ENCODE peak calls at places on chromosomes 5 and 9, in four cellular contexts. R is natural killer cell; T is CD8-positive, alpha-beta T cell; X is epithelial cell of esophagus. B is an unnamed sample.

GRCh38 chr9:20754556-20754955 is 70.5 kb downstream of the FOCAD start:
- DNase-seq in T (no peak), R (no peak), X (peak), B (no peak)

GRCh38 chr5:190366-191035 is 794 bp upstream of the LRRC14B start:
- DNase-seq in R (no peak), X (no peak), T (no peak), B (no peak)

GRCh38 chr5:74762599-74762998 is 4.3 kb downstream of the GFM2 start:
- DNase-seq in R (no peak), X (peak), T (no peak), B (no peak)

GRCh38 chr5:64775288-64775687 is 6.6 kb downstream of the CWC27 start:
- DNase-seq in R (no peak), T (no peak), X (no peak), B (no peak)

GRCh38 chr9:7578951-7579743 is 220.4 kb downstream of the DMAC1 start:
- DNase-seq in T (no peak), X (no peak), R (no peak), B (no peak)

GRCh38 chr9:21766096-21766495 is 36.3 kb upstream of the MTAP start:
- DNase-seq in T (no peak), X (no peak), R (no peak), B (no peak)

GRCh38 chr9:121067655-121068054 is 7.1 kb upstream of the CNTRL start:
- DNase-seq in T (no peak), X (no peak), R (no peak), B (no peak)

GRCh38 chr9:78592866-78593265 is 295.9 kb downstream of the PSAT1 start:
- DNase-seq in R (no peak), X (peak), T (no peak), B (no peak)

GRCh38 chr5:78637468-78637867 is 11.1 kb downstream of the LHFPL2 start:
- DNase-seq in R (no peak), X (no peak), T (no peak), B (no peak)

GRCh38 chr9:137785704-137786161 is 91.8 kb upstream of the CACNA1B start:
- DNase-seq in T (no peak), X (no peak), R (no peak), B (no peak)

GRCh38 chr9:129464972-129465833 is 155.7 kb downstream of the C9orf50 start:
- DNase-seq in R (no peak), T (no peak), X (no peak), B (no peak)

GRCh38 chr5:119343766-119344165 is 12.1 kb upstream of the TNFAIP8 start:
- DNase-seq in T (no peak), R (peak), X (no peak), B (no peak)

GRCh38 chr5:33049845-33050244 is 338.7 kb downstream of the NPR3 start:
- DNase-seq in X (peak), T (no peak), R (no peak), B (no peak)

GRCh38 chr5:24804221-24804681 is 159.5 kb upstream of the CDH10 start:
- DNase-seq in R (no peak), X (no peak), T (no peak), B (no peak)

GRCh38 chr9:98743818-98744611 is 35.3 kb upstream of the GABBR2 start:
- DNase-seq in T (no peak), R (no peak), X (no peak), B (no peak)

GRCh38 chr9:35661756-35662350 is 3.1 kb downstream of the ARHGEF39 start:
- DNase-seq in T (peak), X (no peak), R (no peak), B (no peak)

GRCh38 chr9:114860187-114860586 is 54.3 kb upstream of the TNFSF15 start:
- DNase-seq in T (no peak), X (no peak), R (no peak), B (no peak)

GRCh38 chr5:108858959-108859358 is 111.3 kb downstream of the FER start:
- DNase-seq in T (no peak), X (peak), R (no peak), B (no peak)

GRCh38 chr5:60546157-60546556 is 153.8 kb downstream of the DEPDC1B start:
- DNase-seq in X (no peak), R (no peak), T (no peak), B (no peak)

GRCh38 chr9:138022121-138022741 is 144.6 kb downstream of the CACNA1B start:
- DNase-seq in T (no peak), R (peak), X (no peak), B (no peak)

GRCh38 chr9:35828716-35829083 is at the start of gene FAM221B:
- DNase-seq in R (no peak), X (peak), T (no peak), B (no peak)

GRCh38 chr9:109319072-109319630 is 1.7 kb downstream of the EPB41L4B start:
- DNase-seq in X (peak), R (no peak), T (no peak), B (no peak)

GRCh38 chr5:133610489-133611356 is 1.6 kb downstream of the FSTL4 start:
- DNase-seq in R (no peak), X (peak), T (no peak), B (no peak)

GRCh38 chr5:54820346-54820745 is 165.0 kb downstream of the ESM1 start:
- DNase-seq in R (no peak), T (no peak), X (no peak), B (no peak)

GRCh38 chr5:171201285-171201684 is 107.8 kb upstream of the TLX3 start:
- DNase-seq in X (no peak), R (no peak), T (no peak), B (no peak)

GRCh38 chr5:122180146-122180712 is 50.9 kb downstream of the ZNF474 start:
- DNase-seq in X (peak), R (no peak), T (no peak), B (no peak)

GRCh38 chr9:124443625-124444024 is 6.6 kb upstream of the ADGRD2 start:
- DNase-seq in X (no peak), R (no peak), T (no peak), B (no peak)

GRCh38 chr9:116286287-116286686 is 132.7 kb downstream of the PAPPA start:
- DNase-seq in R (no peak), X (no peak), T (no peak), B (no peak)

GRCh38 chr9:93653762-93654161 is 77.4 kb downstream of the PHF2 start:
- DNase-seq in R (no peak), T (no peak), X (no peak), B (no peak)

GRCh38 chr5:140297283-140297682 is 5.6 kb downstream of the PFDN1 start:
- DNase-seq in R (no peak), T (no peak), X (no peak), B (no peak)

GRCh38 chr5:118919016-118919415 is 69.3 kb downstream of the DTWD2 start:
- DNase-seq in T (no peak), X (no peak), R (no peak), B (no peak)

GRCh38 chr5:155485344-155485743 is 471.8 kb downstream of the KIF4B start:
- DNase-seq in T (no peak), R (no peak), X (no peak), B (no peak)

GRCh38 chr5:31664566-31664965 is 25.6 kb downstream of the PDZD2 start:
- DNase-seq in R (no peak), T (no peak), X (peak), B (no peak)

GRCh38 chr5:50476549-50476948 is 35.5 kb upstream of the EMB start:
- DNase-seq in T (no peak), X (no peak), R (no peak), B (no peak)

GRCh38 chr9:133767625-133768024 is 29.5 kb upstream of the SARDH start:
- DNase-seq in T (no peak), R (peak), X (no peak), B (no peak)

GRCh38 chr9:133769511-133770075 is 31.4 kb upstream of the SARDH start:
- DNase-seq in X (no peak), R (peak), T (no peak), B (no peak)

GRCh38 chr9:133770076-133770777 is 32.1 kb upstream of the SARDH start:
- DNase-seq in T (no peak), X (no peak), R (peak), B (no peak)

GRCh38 chr9:133768371-133768858 is 30.3 kb upstream of the SARDH start:
- DNase-seq in X (no peak), T (no peak), R (peak), B (no peak)

DNA sequence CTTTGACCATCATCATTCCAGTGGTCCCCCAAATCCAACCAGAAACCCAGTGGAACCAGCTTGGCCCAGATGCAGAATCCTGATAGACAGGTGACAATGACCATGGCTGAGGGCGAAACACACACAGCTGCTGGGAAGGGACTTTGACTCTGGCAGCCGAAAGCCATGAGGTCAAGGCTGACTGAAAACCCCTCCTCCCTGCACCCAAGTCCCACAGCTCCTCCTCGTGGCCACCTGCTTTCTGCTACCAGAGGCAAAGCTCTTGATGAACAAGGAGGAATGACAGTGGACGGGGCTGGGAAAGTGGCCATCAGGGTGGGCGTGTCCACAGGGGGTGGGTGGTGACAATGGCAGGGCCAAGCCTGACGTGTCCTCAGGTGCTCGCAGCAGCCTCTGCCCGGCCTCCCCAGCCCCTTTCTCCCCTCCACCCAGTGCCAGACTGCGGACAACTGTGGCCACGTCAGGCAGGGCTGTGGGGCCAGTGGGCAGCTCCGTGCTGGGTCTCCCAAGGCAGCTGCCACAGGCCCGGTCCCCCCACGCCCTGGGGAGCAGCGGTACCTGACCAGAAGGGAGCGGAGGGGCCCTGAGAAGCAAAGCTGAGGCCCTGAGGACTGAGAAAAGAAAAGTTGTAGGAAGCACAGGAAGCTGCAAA is 30.8 kb upstream of the SARDH start:
- DNase-seq in T (no peak), X (no peak), R (peak), B (no peak)
- TF ChIP-seq CTCF in T (no peak), X (no peak), R (no peak), B (no peak)

GRCh38 chr9:68454579-68455334 is 85.9 kb downstream of the TMEM252 start:
- DNase-seq in T (no peak), X (no peak), R (no peak), B (no peak)

GRCh38 chr9:68458918-68459317 is 81.8 kb downstream of the TMEM252 start:
- DNase-seq in T (no peak), X (no peak), R (no peak), B (no peak)

GRCh38 chr9:68462004-68462775 is 78.5 kb downstream of the TMEM252 start:
- DNase-seq in R (no peak), X (no peak), T (no peak), B (no peak)

GRCh38 chr9:68455436-68455835 is 85.2 kb downstream of the TMEM252 start:
- DNase-seq in T (no peak), X (no peak), R (no peak), B (no peak)

DNA sequence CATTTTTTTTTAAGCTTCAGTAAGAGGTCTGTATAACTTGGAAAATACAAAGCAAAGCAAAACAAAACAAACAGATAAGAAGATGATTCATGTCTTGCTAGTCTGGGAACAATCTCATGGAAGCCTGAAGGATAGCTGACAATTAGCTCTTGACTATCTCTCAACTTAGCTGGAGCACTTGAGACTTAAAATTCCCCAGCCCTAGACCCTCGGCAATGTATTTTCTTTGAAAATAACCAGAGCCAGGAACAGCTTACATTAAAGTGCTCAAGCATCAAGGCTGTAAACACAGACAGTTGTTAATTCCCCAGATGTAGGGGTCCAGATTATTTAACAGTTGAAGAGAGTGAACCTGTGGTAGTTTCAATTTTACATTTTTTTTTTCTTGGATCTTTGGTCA is 82.9 kb downstream of the TMEM252 start:
- DNase-seq in R (no peak), X (no peak), T (no peak), B (no peak)
- TF ChIP-seq CTCF in R (no peak), X (no peak), T (no peak), B (no peak)

GRCh38 chr5:102089883-102090282 is 206.2 kb downstream of the SLCO4C1 start:
- DNase-seq in T (no peak), X (no peak), R (no peak), B (no peak)

DNA sequence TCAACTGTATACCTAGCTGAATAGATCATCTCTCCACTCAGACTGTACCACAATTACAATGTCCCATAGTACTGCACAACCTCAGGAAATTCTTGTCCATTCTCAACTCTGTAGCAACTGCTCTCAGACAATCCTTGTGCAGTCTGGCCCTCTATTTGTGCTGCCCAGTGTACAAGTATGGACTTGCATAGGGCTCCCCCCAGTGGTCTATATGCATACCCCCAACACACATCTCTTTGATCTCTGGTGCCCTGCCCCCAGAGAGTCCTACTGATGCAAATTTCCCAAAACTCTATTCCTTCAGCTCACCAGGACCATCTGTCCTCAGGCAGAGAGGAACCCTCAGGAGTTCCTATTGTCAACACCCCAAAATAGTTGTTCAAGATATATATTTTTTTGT is 205.3 kb downstream of the SLCO4C1 start:
- DNase-seq in T (no peak), R (no peak), X (peak), B (no peak)
- TF ChIP-seq CTCF in T (no peak), R (no peak), X (peak), B (peak)

DNA sequence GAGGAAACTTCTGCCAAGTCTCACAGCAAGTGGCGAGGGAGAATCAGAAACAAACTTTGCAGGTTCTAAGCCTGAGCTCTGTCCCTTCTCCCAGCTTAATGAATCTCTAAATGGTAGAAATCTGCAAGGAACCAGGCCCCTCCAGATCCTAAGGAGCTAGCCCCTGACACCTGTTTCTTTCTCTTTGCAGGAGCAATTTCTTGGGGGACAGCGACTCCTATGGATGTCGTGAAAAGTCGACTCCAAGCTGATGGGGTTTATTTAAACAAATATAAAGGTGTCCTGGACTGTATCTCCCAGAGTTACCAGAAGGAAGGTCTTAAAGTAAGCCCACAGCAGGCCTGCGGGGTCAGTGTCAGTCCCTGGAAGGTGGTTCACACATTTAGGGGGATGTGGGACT is 21.8 kb downstream of the IL9 start:
- DNase-seq in T (no peak), R (no peak), X (no peak), B (no peak)
- TF ChIP-seq CTCF in T (no peak), R (no peak), X (no peak), B (no peak)

GRCh38 chr9:97487880-97488279 is 13.6 kb upstream of the TMOD1 start:
- DNase-seq in R (no peak), X (no peak), T (no peak), B (no peak)

GRCh38 chr9:97491216-97491999 is 10.1 kb upstream of the TMOD1 start:
- DNase-seq in T (no peak), X (no peak), R (no peak), B (no peak)

GRCh38 chr9:97484134-97484533 is 17.3 kb upstream of the TMOD1 start:
- DNase-seq in R (no peak), X (no peak), T (no peak), B (no peak)

GRCh38 chr9:97487107-97487506 is 14.4 kb upstream of the TMOD1 start:
- DNase-seq in X (peak), R (no peak), T (no peak), B (no peak)
- TF ChIP-seq CTCF in X (peak), R (no peak), T (no peak), B (peak)

DNA sequence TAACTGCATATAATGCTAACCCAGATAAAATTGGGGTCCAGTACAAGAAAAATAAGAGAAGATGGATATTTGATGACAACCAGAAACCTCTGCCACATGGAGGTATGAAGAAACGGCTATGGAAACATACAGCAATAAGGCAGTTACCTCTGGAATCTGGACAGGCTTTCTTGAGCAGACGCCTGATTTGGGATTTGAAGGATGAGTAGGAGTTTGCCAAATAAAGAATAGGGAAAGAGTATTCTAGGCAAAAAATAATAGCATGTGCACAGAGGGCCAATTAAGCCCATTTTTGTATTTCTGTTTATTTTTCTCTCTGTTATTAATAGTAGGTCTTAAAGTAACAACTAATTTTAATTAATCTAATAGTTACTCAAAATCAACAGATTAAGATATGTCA is 144.9 kb downstream of the ADAMTSL1 start:
- DNase-seq in R (no peak), T (no peak), X (no peak), B (no peak)
- TF ChIP-seq CTCF in R (no peak), T (no peak), X (no peak), B (no peak)

GRCh38 chr5:167603135-167603534 is 688.3 kb upstream of the WWC1 start:
- DNase-seq in X (no peak), T (no peak), R (no peak), B (no peak)

GRCh38 chr5:167614294-167615104 is 676.9 kb upstream of the WWC1 start:
- DNase-seq in T (no peak), X (no peak), R (no peak), B (no peak)

GRCh38 chr5:167608708-167609272 is 682.7 kb upstream of the WWC1 start:
- DNase-seq in X (peak), T (no peak), R (no peak), B (no peak)
- TF ChIP-seq CTCF in X (peak), T (no peak), R (no peak), B (no peak)

GRCh38 chr5:57276353-57276752 is 102.5 kb downstream of the GPBP1 start:
- DNase-seq in T (no peak), X (no peak), R (no peak), B (no peak)

GRCh38 chr5:57280811-57281301 is 107.0 kb downstream of the GPBP1 start:
- DNase-seq in T (no peak), X (peak), R (no peak), B (no peak)

DNA sequence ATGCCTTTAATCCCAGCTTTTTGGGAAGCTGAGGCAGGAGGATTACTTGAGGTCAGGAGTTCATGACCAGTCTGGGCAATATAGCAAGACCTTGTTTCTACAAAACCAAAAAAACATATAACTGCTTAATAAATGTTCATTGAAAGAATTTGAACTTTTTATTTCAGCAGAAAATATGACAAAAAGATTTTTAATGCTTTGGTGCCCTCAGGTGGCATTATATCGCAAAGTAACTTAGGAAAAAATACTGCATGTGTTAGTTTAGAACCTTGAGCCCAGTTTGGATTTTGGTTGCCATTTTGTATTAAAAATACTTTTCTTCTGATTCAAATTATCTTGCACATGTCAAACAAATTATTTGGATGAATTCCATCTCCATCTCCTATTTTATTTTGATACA is 103.2 kb downstream of the GPBP1 start:
- DNase-seq in X (peak), R (no peak), T (no peak), B (no peak)
- TF ChIP-seq CTCF in X (peak), R (no peak), T (no peak), B (peak)

DNA sequence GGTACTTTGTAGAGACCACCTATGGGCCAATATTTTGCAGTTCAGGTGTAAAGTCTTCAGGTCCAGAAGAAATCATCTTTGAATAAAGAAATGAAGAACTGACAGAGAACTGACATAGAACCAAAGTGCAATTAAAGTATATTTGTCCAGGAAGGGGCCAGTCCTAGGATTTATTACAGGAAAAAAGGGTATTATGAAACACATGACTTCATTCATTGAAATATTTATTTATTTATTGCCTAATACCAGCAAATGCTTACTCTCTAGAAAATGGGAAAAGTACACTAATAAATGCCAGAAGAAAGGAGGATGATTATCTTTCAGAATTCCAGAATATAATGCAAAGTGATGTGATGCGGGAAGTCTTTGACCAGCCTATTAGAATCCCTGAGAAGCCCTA is 106.3 kb downstream of the EPB41L4A start:
- DNase-seq in X (peak), R (no peak), T (no peak), B (no peak)
- TF ChIP-seq CTCF in X (no peak), R (no peak), T (no peak), B (no peak)

B was measured in D721Med.